ENCODE peak calls at places on chromosomes 1 and 21, in six cellular contexts. Z is H1, A is IMR-90, K is H9, H is mesenchymal stem cell, B is mesendoderm. T is an unnamed sample.

GRCh38 chr1:76949503-76949902 is 82.2 kb downstream of the ST6GALNAC5 start:
- DNase-seq in Z (no peak), A (peak; percentile 61), K (no peak), H (no peak), B (no peak), T (no peak)

GRCh38 chr1:153288634-153289275 is 24.0 kb downstream of the PGLYRP3 start:
- DNase-seq in Z (peak; percentile 17), A (no peak), K (peak; percentile 69), H (no peak), B (peak; percentile 74), T (no peak)

GRCh38 chr1:80047791-80048190 is 1041.3 kb upstream of the ADGRL4 start:
- DNase-seq in Z (no peak), A (peak; percentile 66), K (no peak), H (no peak), B (no peak), T (no peak)

GRCh38 chr21:24856326-24856725 is 751.0 kb downstream of the MRPL39 start:
- DNase-seq in Z (no peak), A (no peak), K (no peak), H (no peak), B (no peak), T (no peak)

GRCh38 chr21:33369586-33369985 is 33.6 kb upstream of the IFNGR2 start:
- DNase-seq in Z (no peak), A (no peak), K (no peak), H (no peak), B (no peak), T (no peak)

GRCh38 chr1:183039985-183040447 is 16.8 kb downstream of the LAMC1 start:
- DNase-seq in Z (no peak), A (peak; percentile 88), K (no peak), H (peak; percentile 85), B (no peak), T (no peak)

GRCh38 chr1:95384570-95384969 is 150.6 kb downstream of the RWDD3 start:
- DNase-seq in Z (peak; percentile 38), A (peak; percentile 1), K (peak; percentile 74), H (peak; percentile 6), B (peak; percentile 70), T (peak; percentile 62)

GRCh38 chr1:164635074-164635783 is 76.2 kb downstream of the PBX1 start:
- DNase-seq in Z (no peak), A (no peak), K (no peak), H (no peak), B (peak; percentile 66), T (no peak)

GRCh38 chr1:182279302-182279701 is 112.3 kb downstream of the GLUL start:
- DNase-seq in Z (no peak), A (no peak), K (no peak), H (no peak), B (no peak), T (no peak)

GRCh38 chr1:184753608-184754478 is 815 bp downstream of the EDEM3 start:
- DNase-seq in Z (no peak), A (peak; percentile 29), K (peak; percentile 55), H (peak; percentile 56), B (peak; percentile 64), T (no peak)

GRCh38 chr1:233613252-233614172 is at the start of gene KCNK1:
- DNase-seq in Z (peak; percentile 41), A (peak; percentile 65), K (peak; percentile 91), H (peak; percentile 40), B (peak; percentile 88), T (peak; percentile 54)

GRCh38 chr1:221045842-221046831 is 166.9 kb downstream of the HLX start:
- DNase-seq in Z (no peak), A (peak; percentile 38), K (no peak), H (peak; percentile 78), B (no peak), T (no peak)

GRCh38 chr1:66617362-66617761 is 83.4 kb downstream of the SGIP1 start:
- DNase-seq in Z (no peak), A (no peak), K (no peak), H (no peak), B (no peak), T (no peak)

GRCh38 chr21:34670220-34670961 is 1.6 kb downstream of the CLIC6 start:
- DNase-seq in Z (no peak), A (no peak), K (peak; percentile 67), H (peak; percentile 26), B (peak; percentile 66), T (peak; percentile 23)

GRCh38 chr1:204894031-204894430 is 23.4 kb downstream of the NFASC start:
- DNase-seq in Z (no peak), A (no peak), K (no peak), H (no peak), B (no peak), T (no peak)

GRCh38 chr1:58189453-58189852 is 357.1 kb downstream of the OMA1 start:
- DNase-seq in Z (no peak), A (no peak), K (no peak), H (no peak), B (no peak), T (no peak)

GRCh38 chr21:16323586-16323985 is 593.8 kb downstream of the USP25 start:
- DNase-seq in Z (no peak), A (peak; percentile 29), K (no peak), H (no peak), B (no peak), T (no peak)

GRCh38 chr21:25188639-25189038 is 418.6 kb downstream of the MRPL39 start:
- DNase-seq in Z (no peak), A (no peak), K (no peak), H (no peak), B (no peak), T (no peak)

GRCh38 chr1:208033236-208033635 is 122.3 kb upstream of the CD34 start:
- DNase-seq in Z (no peak), A (no peak), K (no peak), H (no peak), B (no peak), T (no peak)

GRCh38 chr1:171653796-171654704 is 1.6 kb upstream of the MYOC start:
- DNase-seq in Z (no peak), A (peak; percentile 10), K (no peak), H (peak; percentile 8), B (no peak), T (no peak)

GRCh38 chr1:223700942-223701637 is 11.2 kb upstream of the CAPN2 start:
- DNase-seq in Z (no peak), A (peak; percentile 98), K (peak; percentile 52), H (peak; percentile 98), B (peak; percentile 94), T (no peak)

GRCh38 chr1:234890694-234891093 is 237.9 kb downstream of the TOMM20 start:
- DNase-seq in Z (no peak), A (no peak), K (no peak), H (no peak), B (no peak), T (no peak)

GRCh38 chr1:6794164-6794563 is 8.9 kb downstream of the CAMTA1 start:
- DNase-seq in Z (no peak), A (peak; percentile 74), K (no peak), H (peak; percentile 68), B (peak; percentile 63), T (no peak)

GRCh38 chr21:26806734-26807372 is 38.4 kb downstream of the ADAMTS1 start:
- DNase-seq in Z (no peak), A (peak; percentile 81), K (no peak), H (peak; percentile 73), B (no peak), T (no peak)

GRCh38 chr1:12745992-12746323 is at the start of gene CFAP107:
- DNase-seq in Z (no peak), A (no peak), K (no peak), H (no peak), B (peak; percentile 58), T (no peak)

GRCh38 chr1:180199018-180199417 is 31.0 kb upstream of the LHX4 start:
- DNase-seq in Z (no peak), A (no peak), K (no peak), H (no peak), B (no peak), T (no peak)
- H2BK15ac ChIP-seq in Z (no peak overlapping the region), A (no peak overlapping the region), K (no peak overlapping the region), H (no peak overlapping the region), B (no peak overlapping the region), T (no peak overlapping the region)

GRCh38 chr1:28340221-28340974 is 11.6 kb downstream of the MED18 start:
- DNase-seq in Z (no peak), A (no peak), K (no peak), H (no peak), B (no peak), T (no peak)
- H2BK15ac ChIP-seq in Z (no peak overlapping the region), A (no peak overlapping the region), K (no peak overlapping the region), H (no peak overlapping the region), B (no peak overlapping the region), T (no peak overlapping the region)

GRCh38 chr1:62314951-62315350 is 4.3 kb downstream of the KANK4 start:
- DNase-seq in Z (no peak), A (no peak), K (no peak), H (no peak), B (no peak), T (no peak)
- H2BK15ac ChIP-seq in Z (no peak overlapping the region), A (no peak overlapping the region), K (no peak overlapping the region), H (no peak overlapping the region), B (no peak overlapping the region), T (no peak overlapping the region)

DNA sequence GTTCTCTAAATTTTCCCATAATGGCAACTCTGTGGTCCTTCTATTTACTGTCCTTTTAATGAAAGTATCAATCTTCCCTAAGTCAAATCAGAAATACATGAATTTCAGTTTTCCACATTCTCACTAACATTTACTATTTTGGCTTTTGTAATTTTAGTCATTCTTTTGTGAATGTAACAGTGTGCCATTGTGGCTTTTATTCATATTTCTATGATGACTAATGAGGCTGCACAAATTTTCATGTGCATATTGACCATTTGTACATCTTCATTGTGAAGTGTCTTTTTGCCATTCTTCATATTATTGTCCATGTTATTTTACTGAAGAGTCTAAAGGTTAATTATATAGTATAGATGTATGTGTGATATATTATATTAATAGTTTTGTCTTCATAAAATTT is 431.0 kb upstream of the BRINP3 start:
- DNase-seq in Z (no peak), A (peak; percentile 61), K (no peak), H (no peak), B (no peak), T (no peak)
- H2BK15ac ChIP-seq in Z (no peak overlapping the region), A (no peak overlapping the region), K (no peak overlapping the region), H (no peak overlapping the region), B (no peak overlapping the region), T (no peak overlapping the region)

DNA sequence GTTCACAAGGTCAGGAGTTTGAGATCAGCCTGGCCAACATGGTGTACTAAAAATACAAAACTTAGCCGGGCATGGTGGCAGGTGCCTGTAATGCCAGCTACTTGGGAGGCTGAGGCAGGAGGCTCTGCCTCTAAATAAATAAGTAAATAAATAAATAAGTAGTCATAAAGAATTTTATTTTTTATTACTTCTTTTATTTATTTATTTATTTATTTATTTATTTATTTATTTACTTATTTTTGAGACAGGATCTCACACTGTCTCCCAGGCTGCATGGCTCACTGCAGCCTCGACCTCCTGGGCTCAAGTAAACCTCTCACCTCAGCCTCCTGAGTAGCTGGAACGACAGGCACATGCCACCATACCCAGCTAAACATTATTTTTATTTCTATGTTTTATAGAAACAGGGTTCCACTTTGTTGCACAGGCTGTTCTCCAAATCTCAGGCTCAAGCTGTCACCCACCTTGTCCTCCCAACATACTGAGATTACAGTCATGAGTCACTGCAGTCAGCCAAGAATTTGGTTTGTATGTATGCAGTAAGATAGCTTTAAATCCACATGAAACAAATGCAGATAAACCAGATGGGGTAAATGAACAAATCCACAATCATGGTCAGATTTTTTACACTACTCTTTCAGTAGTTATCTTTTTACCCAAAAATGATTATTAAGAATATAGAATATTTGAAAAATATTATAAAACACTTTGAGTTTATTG is 523.3 kb upstream of the RGS18 start:
- DNase-seq in Z (no peak), A (peak; percentile 6), K (no peak), H (no peak), B (peak; percentile 14), T (no peak)
- H2BK15ac ChIP-seq in Z (no peak overlapping the region), A (no peak overlapping the region), K (no peak overlapping the region), H (no peak overlapping the region), B (no peak overlapping the region), T (no peak overlapping the region)

T was measured in neuronal stem cell.